ENCODE peak calls at places on chromosomes 5 and 9, in four cellular contexts. Z, Q, G and V are unnamed samples.

GRCh38 chr5:44942524-44943001 is 133.8 kb downstream of the MRPS30 start:
- DNase-seq in Z (no peak), G (no peak), Q (no peak), V (no peak)

GRCh38 chr9:87959916-87960581 is 14.3 kb downstream of the CDK20 start:
- DNase-seq in Z (no peak), Q (no peak), G (no peak), V (no peak)

GRCh38 chr5:173302546-173303155 is 25.6 kb downstream of the STC2 start:
- DNase-seq in Z (peak), G (no peak), Q (peak), V (peak)

GRCh38 chr5:65034782-65035181 is 266.1 kb downstream of the CWC27 start:
- DNase-seq in Q (no peak), G (peak), Z (no peak), V (no peak)

GRCh38 chr9:134339183-134339806 is 13.0 kb downstream of the RXRA start:
- DNase-seq in G (no peak), Q (no peak), Z (no peak), V (no peak)

GRCh38 chr5:65820373-65820772 is 98.4 kb downstream of the NLN start:
- DNase-seq in Q (no peak), G (no peak), Z (no peak), V (no peak)

GRCh38 chr5:72465601-72466563 is 41.3 kb downstream of the ZNF366 start:
- DNase-seq in Q (no peak), Z (no peak), G (no peak), V (no peak)

GRCh38 chr5:24385617-24386016 is 259.2 kb downstream of the CDH10 start:
- DNase-seq in Z (no peak), G (no peak), Q (no peak), V (no peak)

GRCh38 chr9:108860354-108860753 is 1.7 kb upstream of the ACTL7A start:
- DNase-seq in G (no peak), Z (no peak), Q (no peak), V (no peak)

GRCh38 chr9:69965416-69966145 is 78.1 kb upstream of the MAMDC2 start:
- DNase-seq in Q (no peak), Z (no peak), G (no peak), V (no peak)

GRCh38 chr9:130330202-130330601 is 64.6 kb downstream of the HMCN2 start:
- DNase-seq in G (no peak), Z (no peak), Q (no peak), V (no peak)

GRCh38 chr9:92954078-92954861 is 6.9 kb downstream of the FGD3 start:
- DNase-seq in G (no peak), Z (no peak), Q (no peak), V (no peak)

GRCh38 chr9:93978498-93978897 is 23.3 kb upstream of the BARX1 start:
- DNase-seq in G (no peak), Q (no peak), Z (no peak), V (no peak)

GRCh38 chr9:130979591-130980385 is 29.2 kb upstream of the LAMC3 start:
- DNase-seq in G (no peak), Q (no peak), Z (peak), V (no peak)

GRCh38 chr9:127501821-127502343 is 50.6 kb downstream of the LRSAM1 start:
- DNase-seq in Q (no peak), Z (no peak), G (no peak), V (no peak)

GRCh38 chr5:57538341-57538955 is 55.8 kb upstream of the ACTBL2 start:
- DNase-seq in G (no peak), Q (no peak), Z (no peak), V (peak)

GRCh38 chr9:86034863-86035734 is 64.3 kb downstream of the GOLM1 start:
- DNase-seq in Z (peak), Q (peak), G (peak), V (peak)

GRCh38 chr9:88925471-88925870 is 65.8 kb upstream of the S1PR3 start:
- DNase-seq in Q (no peak), G (no peak), Z (no peak), V (no peak)

GRCh38 chr9:137311171-137311970 is 9.3 kb upstream of the NRARP start:
- DNase-seq in G (peak), Z (peak), Q (no peak), V (peak)

GRCh38 chr5:107673106-107673367 is 2.3 kb upstream of the EFNA5 start:
- DNase-seq in Q (no peak), Z (no peak), G (peak), V (no peak)

GRCh38 chr5:148809781-148810524 is 16.5 kb upstream of the ADRB2 start:
- DNase-seq in Z (no peak), G (no peak), Q (no peak), V (no peak)

GRCh38 chr5:139709587-139710369 is 61.6 kb downstream of the CXXC5 start:
- DNase-seq in Z (peak), Q (no peak), G (peak), V (no peak)

GRCh38 chr5:6450235-6450860 is 1.7 kb downstream of the UBE2QL1 start:
- DNase-seq in Z (no peak), Q (no peak), G (no peak), V (no peak)

GRCh38 chr5:80161165-80161564 is 94.7 kb downstream of the SERINC5 start:
- DNase-seq in G (no peak), Z (no peak), Q (no peak), V (no peak)

GRCh38 chr5:51060953-51061352 is 322.3 kb upstream of the ISL1 start:
- DNase-seq in Z (no peak), G (no peak), Q (no peak), V (no peak)

GRCh38 chr5:139382371-139382770 is 726 bp downstream of the SLC23A1 start:
- DNase-seq in G (no peak), Q (no peak), Z (peak), V (no peak)

GRCh38 chr9:80437825-80438224 is 866.1 kb downstream of the TLE4 start:
- DNase-seq in Z (no peak), Q (no peak), G (no peak), V (no peak)

GRCh38 chr9:71984388-71985069 is 73.1 kb downstream of the C9orf85 start:
- DNase-seq in Z (no peak), Q (no peak), G (no peak), V (no peak)

GRCh38 chr5:179318193-179318955 is 26.9 kb downstream of the ADAMTS2 start:
- DNase-seq in Z (no peak), G (no peak), Q (no peak), V (no peak)

GRCh38 chr9:18786196-18786595 is 246.8 kb downstream of the SAXO1 start:
- DNase-seq in Q (no peak), G (no peak), Z (no peak), V (no peak)

GRCh38 chr9:128702949-128703615 is 779 bp downstream of the PKN3 start:
- DNase-seq in Z (peak), G (peak), Q (no peak), V (peak)

GRCh38 chr9:130472184-130472705 is 27.5 kb downstream of the ASS1 start:
- DNase-seq in Z (no peak), G (no peak), Q (no peak), V (no peak)

GRCh38 chr9:91073049-91073810 is 271.6 kb downstream of the SYK start:
- DNase-seq in G (peak), Z (no peak), Q (no peak), V (no peak)

GRCh38 chr9:126016579-126017290 is 269.6 kb downstream of the PBX3 start:
- DNase-seq in Z (no peak), Q (no peak), G (no peak), V (no peak)

GRCh38 chr5:5881294-5881693 is 458.8 kb downstream of the ICE1 start:
- DNase-seq in Z (no peak), Q (no peak), G (peak), V (no peak)

GRCh38 chr5:179294131-179294780 is 51.0 kb downstream of the ADAMTS2 start:
- DNase-seq in G (no peak), Z (no peak), Q (no peak), V (no peak)

GRCh38 chr5:449151-449550 is 6.2 kb downstream of the EXOC3 start:
- DNase-seq in Z (no peak), G (no peak), Q (no peak), V (no peak)

GRCh38 chr9:33473216-33473615 is 508 bp downstream of the NOL6 start:
- DNase-seq in G (no peak), Q (no peak), Z (peak), V (no peak)

DNA sequence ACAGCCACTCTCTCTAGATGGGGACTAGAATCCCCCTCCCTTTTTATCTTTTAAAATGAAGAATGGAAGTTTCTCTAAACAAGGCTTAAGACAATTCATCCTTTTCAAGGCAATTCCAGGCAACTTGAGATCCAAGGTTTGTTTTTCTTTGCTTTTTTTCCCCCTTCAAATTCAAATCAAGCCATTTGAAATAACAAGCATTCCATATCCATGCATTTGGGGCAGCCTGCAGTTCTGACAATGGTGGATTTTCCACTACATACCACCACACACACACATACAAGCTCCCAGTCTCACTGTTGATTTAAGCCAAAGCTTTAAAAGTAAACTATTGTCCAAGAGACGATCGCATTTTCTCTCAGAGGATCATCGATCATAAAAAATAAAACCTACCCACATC is 424 bp downstream of the INSYN2B start:
- DNase-seq in Q (no peak), G (no peak), Z (no peak), V (no peak)
- H3K27ac ChIP-seq in Q (no peak), G (no peak), Z (no peak), V (peak)

GRCh38 chr5:159120446-159120845 is 20.7 kb upstream of the EBF1 start:
- DNase-seq in Q (no peak), G (no peak), Z (no peak), V (no peak)
- TF ChIP-seq PHF8 in Q (no peak), G (no peak), Z (no peak), V (no peak)

DNA sequence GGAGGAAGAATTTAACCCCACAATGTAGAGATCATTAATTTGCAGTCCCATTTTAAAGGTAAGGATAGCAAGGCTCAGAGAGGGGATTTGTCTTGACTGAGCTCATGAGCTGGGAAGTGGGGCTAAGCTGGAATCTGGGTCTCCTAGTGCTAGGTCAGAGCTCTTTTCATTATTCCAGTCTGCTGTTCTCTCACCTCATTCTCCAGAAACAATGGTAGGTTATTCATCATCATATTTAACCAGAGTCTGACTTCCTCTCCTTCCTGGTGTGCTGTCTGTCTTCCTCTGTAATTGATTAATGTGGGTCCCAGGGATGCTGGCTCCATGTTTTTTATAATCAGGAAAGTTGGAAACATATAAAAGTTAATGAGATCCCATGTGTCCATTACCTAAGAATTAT is 20.6 kb downstream of the C9orf43 start:
- DNase-seq in Q (no peak), G (no peak), Z (no peak), V (no peak)
- H3K27ac ChIP-seq in Q (no peak), G (no peak), Z (no peak), V (no peak)

GRCh38 chr9:96113045-96113444 is 188.9 kb downstream of the HSD17B3 start:
- DNase-seq in Q (no peak), G (no peak), Z (no peak), V (no peak)

GRCh38 chr9:96107436-96107835 is 194.5 kb downstream of the HSD17B3 start:
- DNase-seq in Z (no peak), G (no peak), Q (no peak), V (no peak)

GRCh38 chr9:96109718-96110351 is 192.1 kb downstream of the HSD17B3 start:
- DNase-seq in G (no peak), Q (no peak), Z (no peak), V (no peak)
- TF ChIP-seq PHF8 in G (no peak), Q (no peak), Z (no peak), V (no peak)

GRCh38 chr9:98149422-98149821 is 30.4 kb upstream of the TRIM14 start:
- DNase-seq in Z (no peak), Q (no peak), G (no peak), V (no peak)
- H3K27ac ChIP-seq in Z (no peak), Q (no peak), G (no peak), V (no peak)

DNA sequence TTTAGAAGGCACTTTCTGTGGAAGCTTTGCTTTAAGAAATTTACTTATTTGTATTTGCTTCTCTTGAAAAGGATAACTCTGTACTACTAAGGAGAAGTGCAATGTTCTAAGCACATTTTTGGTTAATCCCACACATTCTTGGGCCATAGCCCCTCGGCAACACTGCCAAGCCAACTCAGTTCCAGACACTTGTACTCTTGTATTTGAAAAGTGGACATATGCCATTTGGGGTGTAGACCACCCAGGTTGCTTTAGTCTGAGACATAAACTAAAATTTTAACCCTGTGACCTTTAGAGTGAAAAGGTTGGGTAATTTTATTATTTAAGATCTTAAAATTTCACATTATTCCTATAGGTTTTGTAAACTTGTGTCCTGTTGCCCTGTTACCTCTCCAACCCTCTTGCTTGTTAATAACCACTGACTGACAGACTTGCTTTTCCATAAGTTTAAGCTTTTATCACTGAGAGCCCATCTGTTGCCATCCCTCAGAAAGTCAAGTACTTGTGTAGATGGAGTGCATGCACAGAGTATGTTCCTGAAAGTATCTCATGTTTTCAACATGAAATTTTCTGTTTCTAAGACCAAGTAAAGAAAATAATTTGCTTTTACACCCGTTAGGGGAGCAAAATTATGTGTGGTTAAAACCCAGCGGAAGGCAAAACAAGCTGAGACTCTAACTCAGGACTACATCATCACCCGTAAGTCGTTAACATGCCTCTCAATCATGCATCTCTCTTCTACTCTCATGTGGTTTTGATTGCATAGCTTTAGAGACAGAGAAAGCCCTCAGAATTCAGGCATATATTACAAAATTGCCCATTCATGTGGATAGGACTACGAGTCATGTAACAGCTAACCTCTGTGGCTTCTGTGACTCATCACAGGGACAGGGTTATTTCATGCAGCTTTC is 117.3 kb downstream of the GDNF start:
- DNase-seq in Z (peak), Q (peak), G (no peak), V (peak)
- TF ChIP-seq PHF8 in Z (no peak), Q (no peak), G (no peak), V (no peak)

GRCh38 chr5:125486634-125487033 is 740.2 kb upstream of the ZNF608 start:
- DNase-seq in Q (no peak), Z (no peak), G (no peak), V (no peak)

GRCh38 chr5:125483609-125484008 is 737.2 kb upstream of the ZNF608 start:
- DNase-seq in Z (no peak), G (no peak), Q (no peak), V (no peak)

GRCh38 chr5:125481506-125482455 is 735.3 kb upstream of the ZNF608 start:
- DNase-seq in G (no peak), Q (no peak), Z (no peak), V (no peak)

GRCh38 chr5:125485003-125485641 is 738.7 kb upstream of the ZNF608 start:
- DNase-seq in G (no peak), Z (no peak), Q (no peak), V (peak)

GRCh38 chr5:125484272-125485002 is 738.0 kb upstream of the ZNF608 start:
- DNase-seq in G (no peak), Q (no peak), Z (no peak), V (peak)
- H3K27ac ChIP-seq in G (no peak), Q (no peak), Z (no peak), V (peak)